ENCODE peak calls at places on chromosome 2, in eight cellular contexts. O, X, C, Y, S, L, G and B are unnamed samples.

GRCh38 chr2:47309472-47309951 is 93.4 kb upstream of the MSH2 start:
- DNase-seq in G (no peak), Y (no peak), S (no peak), C (no peak), X (no peak), L (no peak), O (no peak), B (no peak)

GRCh38 chr2:95024960-95025405 is 525 bp upstream of the MAL start:
- DNase-seq in O (no peak), X (peak), C (no peak), G (no peak), L (no peak), Y (no peak), S (no peak), B (no peak)

GRCh38 chr2:1803217-1804115 is 59.2 kb upstream of the PXDN start:
- DNase-seq in L (no peak), G (no peak), Y (no peak), C (no peak), X (no peak), S (no peak), O (no peak), B (no peak)

GRCh38 chr2:37323770-37324535 is 680 bp downstream of the PRKD3 start:
- DNase-seq in Y (no peak), X (peak), O (no peak), S (peak), G (peak), L (peak), C (no peak), B (peak)

GRCh38 chr2:20524412-20525040 is 77.7 kb downstream of the RHOB start:
- DNase-seq in L (peak), O (no peak), G (no peak), X (no peak), C (no peak), S (peak), Y (no peak), B (no peak)

GRCh38 chr2:29146197-29146596 is 31.0 kb downstream of the CLIP4 start:
- DNase-seq in S (no peak), X (no peak), L (no peak), O (no peak), Y (no peak), G (no peak), C (no peak), B (no peak)

GRCh38 chr2:68772109-68772508 is 37.5 kb downstream of the ARHGAP25 start:
- DNase-seq in O (no peak), S (no peak), G (no peak), X (no peak), C (no peak), L (no peak), Y (no peak), B (no peak)

GRCh38 chr2:9247786-9248185 is 41.2 kb downstream of the ASAP2 start:
- DNase-seq in Y (no peak), L (no peak), C (peak), O (no peak), S (no peak), G (no peak), X (no peak), B (no peak)

GRCh38 chr2:12046641-12047040 is 300.2 kb downstream of the LPIN1 start:
- DNase-seq in C (no peak), Y (no peak), L (peak), X (no peak), O (no peak), G (no peak), S (no peak), B (no peak)

GRCh38 chr2:205089958-205090357 is 544.7 kb downstream of the PARD3B start:
- DNase-seq in Y (no peak), S (no peak), X (no peak), L (no peak), O (no peak), C (no peak), G (no peak), B (no peak)

GRCh38 chr2:127826047-127826446 is 15.1 kb upstream of the WDR33 start:
- DNase-seq in S (no peak), L (no peak), G (no peak), Y (no peak), O (no peak), C (no peak), X (no peak), B (no peak)

GRCh38 chr2:143762176-143762928 is 633.1 kb downstream of the ARHGAP15 start:
- DNase-seq in G (no peak), L (no peak), X (no peak), Y (no peak), C (no peak), O (no peak), S (no peak), B (no peak)

GRCh38 chr2:119387381-119388129 is 20.8 kb downstream of the DBI start:
- DNase-seq in Y (no peak), G (peak), S (no peak), C (no peak), L (no peak), O (peak), X (no peak), B (no peak)

GRCh38 chr2:173278794-173279527 is 75.7 kb upstream of the CDCA7 start:
- DNase-seq in S (no peak), O (no peak), G (no peak), Y (no peak), C (no peak), L (no peak), X (peak), B (no peak)

GRCh38 chr2:159064446-159065301 is 96.2 kb downstream of the TANC1 start:
- DNase-seq in G (peak), X (no peak), L (no peak), Y (peak), S (no peak), O (no peak), C (no peak), B (no peak)

GRCh38 chr2:37773354-37773753 is 101.9 kb upstream of the CDC42EP3 start:
- DNase-seq in O (no peak), C (peak), G (no peak), L (no peak), S (no peak), Y (no peak), X (no peak), B (no peak)

GRCh38 chr2:23133196-23133595 is 251.8 kb upstream of the KLHL29 start:
- DNase-seq in X (no peak), S (no peak), L (peak), G (no peak), O (no peak), C (no peak), Y (no peak), B (no peak)

GRCh38 chr2:10185046-10185445 is 62.5 kb downstream of the RRM2 start:
- DNase-seq in S (no peak), O (no peak), X (no peak), Y (no peak), L (no peak), C (no peak), G (no peak), B (no peak)

GRCh38 chr2:237359894-237360780 is 53.8 kb downstream of the COL6A3 start:
- DNase-seq in Y (no peak), L (no peak), S (no peak), O (no peak), C (no peak), X (no peak), G (no peak), B (no peak)

GRCh38 chr2:223508372-223508771 is 93.8 kb downstream of the SCG2 start:
- DNase-seq in S (no peak), L (no peak), Y (no peak), G (no peak), O (no peak), C (no peak), X (no peak), B (no peak)

GRCh38 chr2:176997074-176997791 is 215.4 kb upstream of the HNRNPA3 start:
- DNase-seq in S (no peak), O (no peak), L (no peak), Y (no peak), G (peak), C (no peak), X (peak), B (no peak)

GRCh38 chr2:127707890-127708648 is 6.8 kb downstream of the SFT2D3 start:
- DNase-seq in X (no peak), O (no peak), C (no peak), S (no peak), Y (no peak), L (no peak), G (peak), B (no peak)

GRCh38 chr2:105777071-105777482 is 32.4 kb downstream of the NCK2 start:
- DNase-seq in Y (no peak), L (no peak), C (no peak), G (no peak), S (peak), X (no peak), O (no peak), B (no peak)

GRCh38 chr2:196926562-196927317 is at the start of gene PGAP1:
- DNase-seq in L (peak), Y (peak), G (peak), X (peak), C (peak), S (peak), O (peak), B (peak)

GRCh38 chr2:84022810-84023431 is 436.2 kb downstream of the SUCLG1 start:
- DNase-seq in S (peak), Y (peak), G (peak), O (no peak), L (peak), X (peak), C (peak), B (no peak)

GRCh38 chr2:102505290-102505689 is 32.3 kb downstream of the SLC9A4 start:
- DNase-seq in Y (no peak), C (no peak), L (no peak), O (no peak), G (no peak), S (no peak), X (no peak), B (no peak)

GRCh38 chr2:220855296-220855695 is 716.8 kb downstream of the EPHA4 start:
- DNase-seq in S (no peak), C (no peak), O (no peak), Y (no peak), X (no peak), L (no peak), G (peak), B (no peak)

GRCh38 chr2:40716879-40717278 is 265.0 kb upstream of the SLC8A1 start:
- DNase-seq in L (no peak), Y (no peak), S (no peak), O (peak), X (no peak), G (peak), C (no peak), B (no peak)

GRCh38 chr2:240149943-240150784 is 9.7 kb upstream of the OTOS start:
- DNase-seq in L (peak), Y (peak), C (peak), X (peak), S (peak), G (peak), O (no peak), B (no peak)

GRCh38 chr2:23425338-23425871 is 40.4 kb downstream of the KLHL29 start:
- DNase-seq in L (no peak), X (no peak), O (no peak), C (no peak), S (no peak), G (no peak), Y (no peak), B (no peak)

GRCh38 chr2:19685713-19686112 is 216.1 kb downstream of the TTC32 start:
- DNase-seq in L (no peak), X (no peak), G (no peak), C (no peak), Y (no peak), O (no peak), S (no peak), B (no peak)

GRCh38 chr2:133802366-133802765 is 234.1 kb upstream of the NCKAP5 start:
- DNase-seq in G (no peak), L (no peak), Y (no peak), X (no peak), C (no peak), S (no peak), O (no peak), B (no peak)

GRCh38 chr2:239523944-239524310 is 123.1 kb upstream of the HDAC4 start:
- DNase-seq in G (no peak), O (no peak), S (no peak), Y (no peak), C (no peak), L (no peak), X (no peak), B (no peak)